ENCODE peak calls at places on chromosomes 5 and 9, in five cellular contexts. One of them, this sample, is unnamed.

GRCh38 chr9:124295097-124295794 is 37.5 kb downstream of the NEK6 start:
- DNase-seq in stomach: no peak
- DNase-seq in esophagus squamous epithelium: no peak
- DNase-seq in HCT116: no peak
- DNase-seq in prostate gland: no peak
- DNase-seq in this sample: no peak

GRCh38 chr5:160439205-160439600 is 17.5 kb downstream of the PTTG1 start:
- DNase-seq in HCT116: peak; percentile 66
- DNase-seq in stomach: peak; percentile 90
- DNase-seq in prostate gland: peak; percentile 71
- DNase-seq in esophagus squamous epithelium: peak; percentile 42
- DNase-seq in this sample: peak; percentile 86

GRCh38 chr5:172801184-172801671 is 30.2 kb upstream of the DUSP1 start:
- DNase-seq in prostate gland: no peak
- DNase-seq in esophagus squamous epithelium: no peak
- DNase-seq in stomach: no peak
- DNase-seq in HCT116: no peak
- DNase-seq in this sample: no peak

GRCh38 chr5:455806-456205 is 12.8 kb downstream of the EXOC3 start:
- DNase-seq in prostate gland: no peak
- DNase-seq in HCT116: no peak
- DNase-seq in stomach: no peak
- DNase-seq in esophagus squamous epithelium: no peak
- DNase-seq in this sample: no peak

GRCh38 chr9:120583958-120584369 is 4.0 kb upstream of the CDK5RAP2 start:
- DNase-seq in prostate gland: no peak
- DNase-seq in stomach: peak; percentile 28
- DNase-seq in esophagus squamous epithelium: no peak
- DNase-seq in HCT116: peak; percentile 16
- DNase-seq in this sample: no peak

GRCh38 chr5:179194201-179194910 is 134.2 kb downstream of the ZNF354C start:
- DNase-seq in esophagus squamous epithelium: no peak
- DNase-seq in HCT116: no peak
- DNase-seq in stomach: no peak
- DNase-seq in prostate gland: no peak
- DNase-seq in this sample: no peak

GRCh38 chr5:36599986-36600779 is 6.2 kb upstream of the SLC1A3 start:
- DNase-seq in esophagus squamous epithelium: no peak
- DNase-seq in HCT116: no peak
- DNase-seq in stomach: no peak
- DNase-seq in prostate gland: no peak
- DNase-seq in this sample: no peak

GRCh38 chr5:65624025-65624569 is at the start of gene TRIM23:
- DNase-seq in stomach: peak; percentile 91
- DNase-seq in esophagus squamous epithelium: peak; percentile 74
- DNase-seq in prostate gland: peak; percentile 92
- DNase-seq in HCT116: peak; percentile 83
- DNase-seq in this sample: peak; percentile 91

GRCh38 chr9:87206064-87206661 is 258.9 kb upstream of the GAS1 start:
- DNase-seq in HCT116: no peak
- DNase-seq in stomach: no peak
- DNase-seq in esophagus squamous epithelium: no peak
- DNase-seq in prostate gland: no peak
- DNase-seq in this sample: no peak

GRCh38 chr9:33249087-33249657 is 9.2 kb downstream of the SPINK4 start:
- DNase-seq in stomach: peak; percentile 20
- DNase-seq in HCT116: no peak
- DNase-seq in prostate gland: no peak
- DNase-seq in esophagus squamous epithelium: no peak
- DNase-seq in this sample: no peak

GRCh38 chr5:72517961-72518690 is 10.9 kb upstream of the ZNF366 start:
- DNase-seq in prostate gland: no peak
- DNase-seq in esophagus squamous epithelium: no peak
- DNase-seq in stomach: peak; percentile 72
- DNase-seq in HCT116: no peak
- DNase-seq in this sample: peak; percentile 47

GRCh38 chr9:15746905-15747304 is 194.1 kb downstream of the CCDC171 start:
- DNase-seq in HCT116: no peak
- DNase-seq in stomach: no peak
- DNase-seq in esophagus squamous epithelium: no peak
- DNase-seq in prostate gland: no peak
- DNase-seq in this sample: no peak

GRCh38 chr5:180641566-180641900 is 7.9 kb downstream of the FLT4 start:
- DNase-seq in stomach: no peak
- DNase-seq in prostate gland: no peak
- DNase-seq in esophagus squamous epithelium: no peak
- DNase-seq in HCT116: no peak
- DNase-seq in this sample: no peak

GRCh38 chr9:113516840-113517577 is 53.5 kb downstream of the RGS3 start:
- DNase-seq in HCT116: no peak
- DNase-seq in stomach: peak; percentile 36
- DNase-seq in esophagus squamous epithelium: no peak
- DNase-seq in prostate gland: no peak
- DNase-seq in this sample: no peak

GRCh38 chr9:3498691-3499090 is 27.1 kb downstream of the RFX3 start:
- DNase-seq in esophagus squamous epithelium: no peak
- DNase-seq in stomach: no peak
- DNase-seq in HCT116: no peak
- DNase-seq in prostate gland: no peak
- DNase-seq in this sample: no peak

GRCh38 chr9:77183581-77183980 is 6.2 kb downstream of the VPS13A start:
- DNase-seq in HCT116: no peak
- DNase-seq in prostate gland: no peak
- DNase-seq in stomach: no peak
- DNase-seq in esophagus squamous epithelium: no peak
- DNase-seq in this sample: no peak

DNA sequence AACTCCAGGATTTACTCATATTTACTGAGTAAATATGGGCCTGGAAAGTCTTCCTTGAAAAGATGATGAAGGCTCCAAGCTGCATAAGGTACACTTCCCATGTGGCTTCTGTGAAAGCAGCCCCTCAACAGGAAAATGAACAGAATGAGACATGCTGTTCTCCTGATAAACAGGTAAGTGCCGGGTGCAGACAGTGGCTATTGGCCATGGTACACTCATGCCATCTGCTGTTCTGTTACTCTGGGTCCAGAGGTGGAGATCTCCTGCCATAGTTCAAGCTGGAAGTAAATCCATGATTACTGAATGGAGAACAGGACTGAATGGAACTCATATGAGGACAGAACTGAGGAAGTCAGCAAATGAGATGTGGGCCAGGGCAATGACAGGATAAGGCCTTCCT is 103.6 kb downstream of the SLIT3 start:
- DNase-seq in stomach: peak; percentile 69
- DNase-seq in HCT116: no peak
- DNase-seq in esophagus squamous epithelium: no peak
- DNase-seq in prostate gland: peak; percentile 36
- DNase-seq in this sample: no peak
- TF ChIP-seq CTCF in stomach: no peak
- TF ChIP-seq CTCF in HCT116: no peak
- TF ChIP-seq CTCF in esophagus squamous epithelium: no peak
- TF ChIP-seq CTCF in prostate gland: peak; percentile 64
- TF ChIP-seq CTCF in this sample: no peak

DNA sequence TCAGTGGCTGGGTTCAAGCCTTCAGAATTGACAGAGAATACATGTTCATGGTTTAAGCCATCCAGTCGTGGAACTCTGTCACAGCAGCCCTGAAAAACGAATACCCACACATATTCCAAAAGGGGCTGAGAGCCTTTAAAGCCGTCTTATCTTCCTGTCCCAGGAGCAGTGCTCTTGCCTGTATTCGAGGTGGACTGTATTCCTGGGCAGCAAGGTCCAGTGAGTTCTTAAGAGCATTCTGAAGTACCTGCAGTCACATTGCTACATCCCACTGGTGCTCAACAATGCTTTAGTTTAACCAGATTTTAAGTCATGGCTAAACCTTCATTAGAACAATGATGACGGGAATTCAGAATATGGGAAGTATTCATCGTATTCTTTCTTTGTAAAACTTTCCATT is 380.7 kb upstream of the KLF4 start:
- DNase-seq in HCT116: no peak
- DNase-seq in stomach: no peak
- DNase-seq in esophagus squamous epithelium: no peak
- DNase-seq in prostate gland: no peak
- DNase-seq in this sample: no peak
- H3K4me1 ChIP-seq in HCT116: no peaks in the 10 kb centered on the region
- H3K4me1 ChIP-seq in stomach: peaks cover 22% of the 10 kb centered on the region
- H3K4me1 ChIP-seq in esophagus squamous epithelium: no peaks in the 10 kb centered on the region
- H3K4me1 ChIP-seq in prostate gland: no peaks in the 10 kb centered on the region
- H3K4me1 ChIP-seq in this sample: no peaks in the 10 kb centered on the region

DNA sequence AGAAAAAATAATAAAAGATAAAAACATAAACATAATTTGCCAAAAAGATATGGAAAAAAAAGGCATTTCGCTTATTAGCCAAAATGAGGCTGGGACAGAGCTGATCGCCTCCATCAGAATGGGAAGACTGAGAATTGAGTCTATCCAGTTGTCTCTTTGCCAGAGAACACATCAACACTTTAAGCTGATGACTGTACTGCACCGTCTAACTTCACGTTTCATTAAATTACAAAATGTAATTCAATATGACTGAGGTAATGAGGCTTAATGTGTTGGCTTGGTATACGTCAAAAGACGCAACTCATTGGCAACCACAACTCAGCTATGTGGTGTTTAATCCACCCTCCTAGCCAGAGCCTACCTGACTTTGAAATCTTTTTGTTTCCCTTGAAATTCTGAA is 462.7 kb upstream of the CD180 start:
- DNase-seq in esophagus squamous epithelium: no peak
- DNase-seq in prostate gland: no peak
- DNase-seq in HCT116: no peak
- DNase-seq in stomach: no peak
- DNase-seq in this sample: no peak
- TF ChIP-seq CTCF in esophagus squamous epithelium: no peak
- TF ChIP-seq CTCF in prostate gland: no peak
- TF ChIP-seq CTCF in HCT116: no peak
- TF ChIP-seq CTCF in stomach: no peak
- TF ChIP-seq CTCF in this sample: no peak

DNA sequence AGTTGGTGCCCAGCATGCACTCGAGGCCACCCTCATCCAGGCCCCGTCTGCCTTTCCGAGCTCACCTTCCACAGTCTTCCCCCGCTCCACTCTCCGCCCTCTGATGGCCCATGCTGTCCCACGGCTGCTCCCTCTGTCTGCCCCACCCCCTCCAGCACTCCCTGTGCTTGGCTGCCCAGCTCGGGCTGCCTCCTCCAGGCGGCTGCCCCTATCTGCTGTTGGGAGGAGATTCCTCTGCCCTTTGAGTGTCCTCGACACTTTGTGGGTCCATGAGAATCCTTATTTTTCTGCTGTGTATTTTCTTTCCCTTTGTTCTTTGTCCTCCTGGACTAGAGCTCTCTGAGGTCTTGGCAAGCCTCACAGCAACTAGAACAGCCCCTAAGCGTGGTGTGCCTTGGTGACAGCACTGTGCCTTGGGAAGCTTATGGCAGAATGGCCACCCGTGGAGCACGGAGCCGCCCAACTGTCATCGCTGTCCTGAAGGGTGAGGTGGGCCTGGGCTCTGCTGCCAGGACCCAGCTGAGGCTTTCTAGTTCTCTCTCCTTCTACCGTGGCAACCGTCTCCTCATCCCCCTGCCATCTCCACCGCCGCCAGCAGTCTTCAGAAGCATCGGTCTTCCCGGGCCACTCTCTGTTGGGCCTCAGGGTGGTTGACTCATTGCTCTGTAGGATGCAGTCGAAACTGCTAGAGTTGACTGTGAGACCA is 5.2 kb downstream of the NTMT1 start:
- DNase-seq in esophagus squamous epithelium: no peak
- DNase-seq in prostate gland: no peak
- DNase-seq in HCT116: no peak
- DNase-seq in stomach: no peak
- DNase-seq in this sample: no peak
- H3K4me1 ChIP-seq in esophagus squamous epithelium: peaks cover 23% of the 10 kb centered on the region
- H3K4me1 ChIP-seq in prostate gland: peaks cover 17% of the 10 kb centered on the region
- H3K4me1 ChIP-seq in HCT116: peaks cover 11% of the 10 kb centered on the region
- H3K4me1 ChIP-seq in stomach: peaks cover 76% of the 10 kb centered on the region
- H3K4me1 ChIP-seq in this sample: peaks cover 26% of the 10 kb centered on the region

GRCh38 chr5:141359790-141360426 is at the start of gene PCDHGB2:
- DNase-seq in stomach: no peak
- DNase-seq in HCT116: peak; percentile 40
- DNase-seq in prostate gland: no peak
- DNase-seq in esophagus squamous epithelium: no peak
- DNase-seq in this sample: no peak
- TF ChIP-seq CTCF in stomach: no peak
- TF ChIP-seq CTCF in HCT116: peak; percentile 48
- TF ChIP-seq CTCF in prostate gland: peak; percentile 34
- TF ChIP-seq CTCF in esophagus squamous epithelium: no peak
- TF ChIP-seq CTCF in this sample: no peak

This sample was measured in lung.